ENCODE peak calls at places on chromosomes 2 and 18, in six cellular contexts. U is IMR-90, C is neuronal stem cell, B is mesenchymal stem cell, S is H1, J is trophoblast cell. L is an unnamed sample.

GRCh38 chr2:203340791-203341487 is 12.7 kb downstream of the ABI2 start:
- DNase-seq in U (peak; percentile 69), C (peak; percentile 35), B (peak; percentile 38), S (no peak), J (peak; percentile 24), L (peak; percentile 54)

GRCh38 chr2:105517814-105518705 is 119.2 kb upstream of the FHL2 start:
- DNase-seq in U (no peak), C (no peak), B (peak; percentile 69), S (no peak), J (no peak), L (no peak)

GRCh38 chr2:197310271-197310939 is at the start of gene ANKRD44:
- DNase-seq in U (peak; percentile 80), C (peak; percentile 75), B (peak; percentile 89), S (peak; percentile 83), J (peak; percentile 81), L (peak; percentile 83)

GRCh38 chr18:3305354-3305762 is 43.4 kb downstream of the MYL12B start:
- DNase-seq in U (peak; percentile 100), C (no peak), B (peak; percentile 98), S (no peak), J (no peak), L (no peak)

GRCh38 chr2:180539541-180539940 is 440.9 kb upstream of the UBE2E3 start:
- DNase-seq in U (no peak), C (no peak), B (no peak), S (no peak), J (no peak), L (no peak)

GRCh38 chr2:15667579-15668556 is 76.2 kb downstream of the DDX1 start:
- DNase-seq in U (peak; percentile 10), C (no peak), B (no peak), S (no peak), J (no peak), L (no peak)

GRCh38 chr18:60377778-60378469 is 5.3 kb upstream of the MC4R start:
- DNase-seq in U (no peak), C (no peak), B (no peak), S (no peak), J (no peak), L (no peak)

GRCh38 chr2:20657522-20658235 is 6.8 kb upstream of the HS1BP3 start:
- DNase-seq in U (no peak), C (no peak), B (no peak), S (no peak), J (no peak), L (no peak)

GRCh38 chr18:68660355-68661183 is 54.3 kb downstream of the TMX3 start:
- DNase-seq in U (peak; percentile 61), C (peak; percentile 30), B (peak; percentile 62), S (no peak), J (no peak), L (no peak)

GRCh38 chr2:11375025-11375688 is 30.7 kb upstream of the ROCK2 start:
- DNase-seq in U (no peak), C (no peak), B (peak; percentile 23), S (no peak), J (no peak), L (no peak)

GRCh38 chr2:70596293-70596692 is 42.7 kb upstream of the TGFA start:
- DNase-seq in U (no peak), C (no peak), B (no peak), S (no peak), J (peak; percentile 27), L (no peak)

GRCh38 chr2:210227689-210228088 is 2.4 kb upstream of the ACADL start:
- DNase-seq in U (no peak), C (no peak), B (no peak), S (no peak), J (no peak), L (no peak)

GRCh38 chr18:33277431-33277830 is 163.1 kb downstream of the CCDC178 start:
- DNase-seq in U (no peak), C (no peak), B (no peak), S (no peak), J (no peak), L (no peak)

GRCh38 chr2:76283355-76283754 is 572.6 kb upstream of the GCFC2 start:
- DNase-seq in U (no peak), C (no peak), B (no peak), S (no peak), J (no peak), L (no peak)

GRCh38 chr2:39981877-39982276 is 202.8 kb upstream of the THUMPD2 start:
- DNase-seq in U (no peak), C (no peak), B (no peak), S (no peak), J (no peak), L (no peak)

GRCh38 chr18:9417081-9417841 is 58.1 kb upstream of the RALBP1 start:
- DNase-seq in U (peak; percentile 56), C (no peak), B (peak; percentile 11), S (peak; percentile 40), J (no peak), L (no peak)

GRCh38 chr2:217846321-217846743 is 156.5 kb downstream of the TNS1 start:
- DNase-seq in U (no peak), C (no peak), B (no peak), S (no peak), J (no peak), L (no peak)

DNA sequence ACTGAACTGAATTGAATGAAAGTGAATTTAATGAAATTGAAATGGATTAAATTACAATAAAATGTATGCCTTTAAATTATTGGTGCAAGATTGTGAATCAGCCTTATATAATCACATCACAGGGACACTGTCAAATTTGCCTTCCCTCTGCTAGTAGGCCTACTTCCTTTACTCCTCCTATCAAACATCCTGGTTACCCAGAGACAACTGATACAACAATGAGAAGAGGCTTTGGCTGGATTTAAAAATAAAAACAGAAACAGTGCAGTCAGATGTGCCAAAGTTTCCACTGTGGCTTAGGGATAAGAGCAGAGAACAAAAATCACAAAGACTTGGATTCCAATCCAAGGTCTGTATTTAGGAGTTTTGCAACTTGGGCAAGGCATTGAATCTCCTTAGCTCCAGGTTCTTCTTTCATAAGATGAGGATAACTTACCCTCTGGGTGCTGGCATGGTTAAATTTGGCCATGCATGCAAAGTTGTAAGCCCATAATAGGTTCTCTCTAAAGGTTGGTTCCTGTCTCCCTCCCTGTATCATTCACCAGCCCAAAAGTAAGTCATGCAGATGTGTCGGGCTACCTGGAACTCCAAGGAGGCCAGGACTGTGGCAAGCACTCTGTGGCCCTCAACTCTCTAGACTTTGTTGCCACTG is 99.3 kb upstream of the LRATD1 start:
- DNase-seq in U (no peak), C (no peak), B (no peak), S (no peak), J (no peak), L (no peak)
- H4K91ac ChIP-seq in U (no peak overlapping the region), C (no peak overlapping the region), B (no peak overlapping the region), S (no peak overlapping the region), J (no peak overlapping the region), L (no peak overlapping the region)

DNA sequence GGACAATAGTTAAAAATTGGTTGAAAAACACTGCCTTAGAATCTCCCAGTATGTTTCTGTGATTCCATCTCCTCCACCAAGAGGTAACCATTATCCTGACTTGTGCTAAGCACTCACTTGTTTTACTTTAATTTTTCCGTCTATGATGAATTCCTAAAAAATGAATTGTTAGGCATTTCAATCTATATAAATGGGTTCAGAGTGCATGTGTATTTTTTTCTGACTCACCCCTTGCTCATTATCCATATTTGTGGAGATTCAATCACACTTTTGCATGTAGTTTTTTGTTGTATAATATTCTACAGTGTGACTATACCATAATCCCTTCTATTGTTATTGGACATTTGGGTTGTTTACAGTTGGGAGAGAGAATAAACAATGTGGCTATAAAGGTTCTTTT is 1.3 kb downstream of the NDUFB3 start:
- DNase-seq in U (no peak), C (no peak), B (no peak), S (no peak), J (no peak), L (no peak)
- H4K91ac ChIP-seq in U (no peak overlapping the region), C (no peak overlapping the region), B (no peak overlapping the region), S (no peak overlapping the region), J (no peak overlapping the region), L (no peak overlapping the region)

GRCh38 chr2:116517936-116518335 is 1296.6 kb upstream of the DDX18 start:
- DNase-seq in U (no peak), C (no peak), B (no peak), S (no peak), J (no peak), L (no peak)
- H4K91ac ChIP-seq in U (no peak overlapping the region), C (no peak overlapping the region), B (no peak overlapping the region), S (no peak overlapping the region), J (no peak overlapping the region), L (no peak overlapping the region)

GRCh38 chr18:14964002-14964401 is 216.0 kb downstream of the ANKRD30B start:
- DNase-seq in U (no peak), C (no peak), B (no peak), S (peak; percentile 4), J (no peak), L (no peak)

GRCh38 chr18:14961991-14962390 is 214.0 kb downstream of the ANKRD30B start:
- DNase-seq in U (no peak), C (no peak), B (no peak), S (no peak), J (no peak), L (no peak)

GRCh38 chr18:14965553-14965952 is 217.6 kb downstream of the ANKRD30B start:
- DNase-seq in U (no peak), C (no peak), B (no peak), S (no peak), J (no peak), L (no peak)

GRCh38 chr18:14962626-14963025 is 214.7 kb downstream of the ANKRD30B start:
- DNase-seq in U (no peak), C (no peak), B (no peak), S (peak; percentile 7), J (no peak), L (no peak)

DNA sequence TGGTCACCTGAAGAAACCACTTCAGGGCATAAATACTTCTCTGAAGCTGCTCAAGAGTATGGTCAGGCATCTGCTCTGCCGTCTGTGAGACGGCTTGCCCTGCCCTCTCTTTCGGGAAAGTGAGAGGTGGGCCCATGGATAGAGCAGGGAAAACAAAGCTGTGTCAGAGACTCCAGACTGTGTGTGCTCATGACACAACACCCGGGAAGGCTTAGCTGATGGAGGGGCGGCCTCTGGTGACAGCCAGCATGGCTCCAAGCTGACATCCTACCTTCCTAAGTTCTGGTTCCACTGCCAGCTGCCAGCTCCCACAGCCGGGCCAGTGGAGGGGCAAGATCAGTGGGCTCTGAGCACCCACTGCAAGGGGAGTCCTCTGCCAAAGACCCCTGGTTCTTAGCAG is 215.3 kb downstream of the ANKRD30B start:
- DNase-seq in U (no peak), C (no peak), B (no peak), S (peak; percentile 13), J (no peak), L (no peak)
- H4K91ac ChIP-seq in U (no peak overlapping the region), C (no peak overlapping the region), B (no peak overlapping the region), S (no peak overlapping the region), J (no peak overlapping the region), L (no peak overlapping the region)

DNA sequence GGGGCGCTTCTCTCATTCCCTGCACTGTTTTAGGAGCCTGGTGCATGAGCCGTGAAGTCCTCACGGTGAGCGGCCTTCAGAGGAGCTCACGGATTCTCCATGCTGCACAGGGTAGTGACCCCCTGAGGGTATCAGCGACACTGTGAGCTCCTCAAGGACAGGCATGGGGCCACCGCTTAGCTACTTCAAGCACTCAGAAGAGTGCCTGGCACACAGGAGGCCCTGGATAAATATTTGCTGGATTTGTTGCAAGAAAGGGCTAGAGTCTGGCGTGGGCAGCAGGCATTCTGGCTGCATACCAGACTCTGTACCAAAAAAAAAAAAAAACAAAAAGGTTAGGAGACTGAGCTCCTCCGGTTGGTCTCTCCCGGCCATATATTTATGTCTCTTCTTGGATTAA is 5.7 kb upstream of the MBP start:
- DNase-seq in U (no peak), C (no peak), B (no peak), S (no peak), J (no peak), L (no peak)
- H4K91ac ChIP-seq in U (no peak overlapping the region), C (no peak overlapping the region), B (no peak overlapping the region), S (no peak overlapping the region), J (no peak overlapping the region), L (no peak overlapping the region)

L was measured in H9.